ENCODE peak calls at places on chromosomes 5 and 9, in four cellular contexts. P is anterior cingulate cortex, I is psoas muscle, Y is GM12891. M is an unnamed sample.

GRCh38 chr5:128491291-128491690 is 46.8 kb downstream of the FBN2 start:
- DNase-seq in P (no peak), I (no peak), Y (no peak), M (no peak)

GRCh38 chr9:17824191-17824926 is 245.5 kb downstream of the SH3GL2 start:
- DNase-seq in Y (no peak), P (no peak), I (no peak), M (no peak)

GRCh38 chr5:535781-536698 is 11.8 kb upstream of the SLC9A3 start:
- DNase-seq in P (no peak), Y (no peak), I (peak), M (no peak)

GRCh38 chr9:74838351-74838750 is 49.4 kb downstream of the TRPM6 start:
- DNase-seq in I (no peak), P (no peak), Y (no peak), M (no peak)

GRCh38 chr5:157108961-157109360 is at the start of gene HAVCR2:
- DNase-seq in Y (peak), P (no peak), I (no peak), M (no peak)

GRCh38 chr5:99019812-99020697 is 91.2 kb upstream of the CHD1 start:
- DNase-seq in P (no peak), I (no peak), Y (no peak), M (no peak)

GRCh38 chr5:156147948-156148285 is 179.0 kb upstream of the SGCD start:
- DNase-seq in I (no peak), Y (no peak), P (no peak), M (no peak)

GRCh38 chr5:107893642-107894041 is 222.9 kb upstream of the EFNA5 start:
- DNase-seq in Y (no peak), P (no peak), I (no peak), M (no peak)

GRCh38 chr5:38433160-38433861 is 123.1 kb downstream of the LIFR start:
- DNase-seq in Y (no peak), I (no peak), P (no peak), M (no peak)

GRCh38 chr5:171543486-171543885 is 124.0 kb downstream of the FGF18 start:
- DNase-seq in P (no peak), Y (no peak), I (no peak), M (no peak)

GRCh38 chr9:22469928-22470544 is 23.4 kb downstream of the DMRTA1 start:
- DNase-seq in P (no peak), I (no peak), Y (no peak), M (no peak)

GRCh38 chr9:19429590-19429989 is 20.8 kb downstream of the ACER2 start:
- DNase-seq in I (no peak), P (no peak), Y (no peak), M (no peak)

GRCh38 chr5:71982717-71983395 is 124.4 kb upstream of the MAP1B start:
- DNase-seq in P (no peak), Y (no peak), I (no peak), M (no peak)

GRCh38 chr5:41415242-41415641 is 95.2 kb downstream of the PLCXD3 start:
- DNase-seq in Y (no peak), I (no peak), P (no peak), M (no peak)

GRCh38 chr5:142512680-142513042 is 173.2 kb downstream of the FGF1 start:
- DNase-seq in Y (no peak), P (no peak), I (no peak), M (no peak)

GRCh38 chr5:14064841-14065240 is 78.3 kb upstream of the TRIO start:
- DNase-seq in P (no peak), I (no peak), Y (no peak), M (no peak)

GRCh38 chr5:24026288-24026687 is 518.9 kb downstream of the PRDM9 start:
- DNase-seq in I (no peak), Y (no peak), P (no peak), M (no peak)

GRCh38 chr5:149378241-149378805 is 769 bp downstream of the IL17B start:
- DNase-seq in I (no peak), Y (no peak), P (no peak), M (no peak)